ENCODE peak calls at places on chromosome 18, in four cellular contexts. Y is cardiac muscle cell, M is omental fat pad, E is H1. F is an unnamed sample.

GRCh38 chr18:76977681-76978234 is 154.8 kb downstream of the MBP start:
- DNase-seq in Y (no peak), M (no peak), E (no peak), F (no peak)

GRCh38 chr18:59219672-59220163 is at the start of gene GRP:
- DNase-seq in Y (peak; percentile 23), M (no peak), E (no peak), F (no peak)

GRCh38 chr18:56388571-56388970 is 249.8 kb downstream of the TXNL1 start:
- DNase-seq in Y (no peak), M (no peak), E (no peak), F (no peak)

GRCh38 chr18:59918320-59918755 is 18.5 kb downstream of the PMAIP1 start:
- DNase-seq in Y (peak; percentile 36), M (no peak), E (no peak), F (peak; percentile 35)

GRCh38 chr18:51391731-51392130 is 194.2 kb upstream of the MEX3C start:
- DNase-seq in Y (no peak), M (no peak), E (no peak), F (no peak)

GRCh38 chr18:62634991-62635630 is 80.2 kb upstream of the PHLPP1 start:
- DNase-seq in Y (no peak), M (no peak), E (no peak), F (no peak)

GRCh38 chr18:44096016-44096415 is 584.7 kb upstream of the SETBP1 start:
- DNase-seq in Y (no peak), M (no peak), E (no peak), F (peak; percentile 25)

GRCh38 chr18:21669736-21670135 is 34.8 kb downstream of the ABHD3 start:
- DNase-seq in Y (no peak), M (no peak), E (no peak), F (peak; percentile 55)

GRCh38 chr18:80159713-80160636 is 50.9 kb downstream of the ADNP2 start:
- DNase-seq in Y (no peak), M (no peak), E (peak; percentile 39), F (peak; percentile 29)

GRCh38 chr18:50653402-50654093 is 93.7 kb downstream of the MAPK4 start:
- DNase-seq in Y (no peak), M (no peak), E (no peak), F (no peak)

GRCh38 chr18:54357082-54357659 is 487 bp downstream of the STARD6 start:
- DNase-seq in Y (no peak), M (no peak), E (no peak), F (no peak)

GRCh38 chr18:59516356-59517155 is 157.5 kb upstream of the LMAN1 start:
- DNase-seq in Y (peak; percentile 80), M (peak; percentile 44), E (no peak), F (peak; percentile 76)

GRCh38 chr18:45254683-45255082 is 360.6 kb upstream of the SLC14A2 start:
- DNase-seq in Y (no peak), M (no peak), E (no peak), F (peak; percentile 67)

GRCh38 chr18:23398401-23398800 is 54.7 kb upstream of the RIOK3 start:
- DNase-seq in Y (no peak), M (no peak), E (no peak), F (no peak)
- TF ChIP-seq CTCF in Y (no peak), M (no peak), E (no peak), F (no peak)

DNA sequence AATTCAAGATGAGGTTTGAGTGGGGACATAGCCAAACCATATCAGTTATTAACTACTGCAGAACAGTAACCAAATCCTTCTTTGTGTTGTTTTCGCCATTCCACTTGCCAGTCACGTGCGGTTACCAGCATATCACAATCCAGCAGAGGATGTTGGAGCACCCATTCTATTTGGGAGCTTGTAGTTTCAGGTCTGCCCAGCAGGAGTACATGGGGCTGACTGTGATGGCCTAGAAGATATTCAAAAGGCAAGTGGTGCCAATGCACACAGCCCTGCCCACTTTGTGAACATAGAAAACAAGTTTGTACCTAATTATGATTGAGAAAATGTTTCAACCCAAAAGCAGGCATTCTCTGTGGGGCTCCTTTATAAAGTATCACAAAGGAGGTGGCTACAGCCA is 57.0 kb downstream of the ZNF519 start:
- DNase-seq in Y (no peak), M (no peak), E (no peak), F (no peak)
- TF ChIP-seq CTCF in Y (no peak), M (no peak), E (no peak), F (no peak)

GRCh38 chr18:69002233-69002632 is 204.4 kb downstream of the CCDC102B start:
- DNase-seq in Y (no peak), M (no peak), E (no peak), F (no peak)
- TF ChIP-seq CTCF in Y (no peak), M (no peak), E (no peak), F (no peak)

GRCh38 chr18:57447154-57447621 is 12.0 kb downstream of the ONECUT2 start:
- DNase-seq in Y (peak; percentile 89), M (no peak), E (no peak), F (peak; percentile 20)
- TF ChIP-seq CTCF in Y (no peak), M (no peak), E (peak; percentile 25), F (no peak)

DNA sequence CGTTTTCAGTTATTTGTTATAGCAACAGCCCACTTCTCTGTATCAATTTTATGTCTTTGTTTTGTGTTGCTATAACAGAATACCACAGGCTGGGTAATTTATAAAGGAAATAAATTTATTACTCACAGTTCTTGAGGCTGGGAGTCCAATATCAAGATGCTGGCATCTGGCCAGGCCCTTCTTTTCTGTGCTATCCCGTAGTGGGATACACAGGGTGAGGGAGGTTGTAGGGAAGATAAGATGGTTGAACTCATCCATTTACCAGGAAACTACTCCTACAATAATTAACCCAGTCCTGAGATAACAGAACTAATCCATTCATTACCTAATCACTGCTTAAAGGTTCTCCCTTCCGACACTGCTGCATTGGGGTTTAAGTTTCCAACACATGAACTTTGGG is 220.7 kb downstream of the TPGS2 start:
- DNase-seq in Y (no peak), M (no peak), E (no peak), F (no peak)
- TF ChIP-seq CTCF in Y (no peak), M (no peak), E (no peak), F (no peak)

DNA sequence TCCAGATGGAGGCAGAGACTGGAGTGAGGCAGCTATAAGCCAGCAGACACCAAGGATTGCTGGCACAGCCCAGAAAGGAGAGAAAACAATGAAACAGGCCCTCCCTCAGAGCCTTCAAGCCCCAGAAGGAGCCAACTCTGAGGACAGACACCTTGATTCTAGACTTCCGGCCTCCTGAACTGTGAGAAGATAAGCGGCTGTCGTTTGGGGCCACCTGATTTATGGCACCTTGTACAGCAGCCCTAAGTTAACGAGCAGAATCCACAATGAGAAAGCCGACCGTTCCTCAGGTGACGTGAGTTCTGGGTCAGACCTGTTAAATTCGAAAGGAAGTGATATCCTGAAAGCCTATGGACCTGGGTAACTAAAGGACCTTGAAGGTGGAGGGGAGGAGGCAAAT is 7.3 kb upstream of the CNDP2 start:
- DNase-seq in Y (no peak), M (no peak), E (no peak), F (no peak)
- TF ChIP-seq CTCF in Y (no peak), M (no peak), E (no peak), F (no peak)

DNA sequence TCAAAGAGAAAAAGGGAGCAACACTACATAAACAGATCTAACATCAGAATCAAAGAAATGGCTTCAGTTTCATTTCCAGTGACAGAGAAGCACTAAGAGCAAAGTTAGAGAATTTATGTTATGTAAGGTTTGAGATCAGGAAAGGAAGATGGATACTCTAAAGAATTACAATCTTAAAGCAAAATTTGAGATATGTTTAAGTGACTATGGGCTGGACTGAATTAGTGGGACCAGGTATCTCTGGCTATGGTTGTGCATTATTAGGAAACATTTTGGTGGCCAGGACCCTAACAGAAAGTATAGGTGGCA is 208.2 kb downstream of the CCDC178 start:
- DNase-seq in Y (no peak), M (no peak), E (no peak), F (peak; percentile 1)
- TF ChIP-seq CTCF in Y (no peak), M (no peak), E (no peak), F (no peak)

GRCh38 chr18:33022370-33022769 is 249.5 kb upstream of the KLHL14 start:
- DNase-seq in Y (no peak), M (no peak), E (no peak), F (no peak)
- TF ChIP-seq CTCF in Y (no peak), M (no peak), E (no peak), F (no peak)

GRCh38 chr18:13136689-13137040 is 81.9 kb upstream of the LDLRAD4 start:
- DNase-seq in Y (peak; percentile 34), M (no peak), E (no peak), F (no peak)

GRCh38 chr18:13137939-13138821 is 80.4 kb upstream of the LDLRAD4 start:
- DNase-seq in Y (no peak), M (peak; percentile 28), E (no peak), F (no peak)

GRCh38 chr18:13136056-13136688 is 82.4 kb upstream of the LDLRAD4 start:
- DNase-seq in Y (no peak), M (no peak), E (no peak), F (no peak)

GRCh38 chr18:13138822-13139139 is 79.8 kb upstream of the LDLRAD4 start:
- DNase-seq in Y (no peak), M (no peak), E (no peak), F (no peak)

GRCh38 chr18:13137041-13137938 is 81.3 kb upstream of the LDLRAD4 start:
- DNase-seq in Y (peak; percentile 33), M (no peak), E (no peak), F (no peak)
- TF ChIP-seq CTCF in Y (no peak), M (no peak), E (no peak), F (no peak)

DNA sequence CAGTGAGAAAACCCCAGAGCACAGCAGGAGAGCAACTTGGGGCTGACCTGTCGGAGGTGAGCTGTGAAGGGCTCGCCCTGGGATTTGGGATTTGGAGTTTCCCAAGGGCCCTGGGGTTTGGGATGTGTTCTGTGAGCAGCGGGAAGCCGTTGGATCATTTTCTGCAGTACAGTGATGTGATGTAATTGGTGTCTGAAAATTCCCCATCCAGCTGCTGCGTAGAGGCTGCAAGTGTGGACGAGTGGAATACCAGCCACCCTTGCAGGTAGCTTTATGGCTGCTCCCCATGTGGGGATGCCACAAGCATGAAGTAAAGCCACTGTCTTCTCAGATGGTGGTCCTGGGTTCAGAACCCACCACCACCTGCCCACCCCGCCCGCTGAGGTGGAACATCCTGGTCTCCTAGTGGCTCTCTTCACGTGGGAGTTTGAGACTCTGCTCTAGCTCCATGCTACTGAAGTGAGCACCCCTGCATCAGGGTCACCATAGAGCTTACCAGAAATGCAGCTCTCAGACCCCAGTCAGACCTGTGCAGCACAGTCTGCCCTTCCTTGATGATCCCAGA is 15.0 kb downstream of the IMPA2 start:
- DNase-seq in Y (no peak), M (no peak), E (no peak), F (no peak)
- TF ChIP-seq CTCF in Y (no peak), M (no peak), E (no peak), F (no peak)